ENCODE peak calls at places on chromosome 2, in nine cellular contexts. L is lung; O is foreskin keratinocyte; U is suprapubic skin; N is cardiac muscle cell; Q is CD4-positive, alpha-beta T cell; G is A549; J is left ventricle myocardium inferior; K is heart left ventricle. M is an unnamed sample.

GRCh38 chr2:171316755-171317337 is 116.9 kb downstream of the METTL8 start:
- DNase-seq in K (no peak), J (no peak), L (no peak), G (no peak), U (no peak), O (no peak), Q (no peak), N (no peak), M (no peak)

GRCh38 chr2:48189552-48190228 is 283.4 kb upstream of the FBXO11 start:
- DNase-seq in Q (no peak), G (no peak), K (no peak), J (no peak), U (no peak), N (no peak), O (no peak), L (peak), M (no peak)

GRCh38 chr2:71905205-71905604 is 242.5 kb downstream of the CYP26B1 start:
- DNase-seq in L (no peak), J (no peak), N (no peak), O (no peak), G (no peak), U (no peak), K (no peak), Q (no peak), M (no peak)

GRCh38 chr2:126655500-126656310 is at the start of gene GYPC:
- DNase-seq in Q (no peak), K (peak), U (peak), J (peak), L (peak), G (no peak), N (peak), O (no peak), M (peak)

GRCh38 chr2:99101697-99102096 is 39.8 kb upstream of the C2orf15 start:
- DNase-seq in N (no peak), Q (no peak), L (no peak), G (no peak), K (no peak), J (no peak), U (no peak), O (no peak), M (no peak)

GRCh38 chr2:38504169-38504568 is 98.6 kb downstream of the HNRNPLL start:
- DNase-seq in O (no peak), Q (no peak), L (no peak), K (no peak), N (no peak), J (no peak), G (no peak), U (no peak), M (no peak)

GRCh38 chr2:206203331-206203730 is 43.6 kb downstream of the EEF1B2 start:
- DNase-seq in G (no peak), U (no peak), J (no peak), K (no peak), L (no peak), N (no peak), O (no peak), Q (no peak), M (no peak)

GRCh38 chr2:211373203-211373602 is 816.8 kb downstream of the CPS1 start:
- DNase-seq in O (no peak), U (no peak), Q (no peak), J (no peak), N (no peak), L (no peak), G (no peak), K (no peak), M (no peak)

GRCh38 chr2:26899500-26900164 is 51.7 kb downstream of the DPYSL5 start:
- DNase-seq in L (no peak), G (no peak), J (no peak), O (no peak), U (no peak), Q (no peak), K (no peak), N (no peak), M (no peak)

GRCh38 chr2:120675460-120676130 is 60.1 kb upstream of the GLI2 start:
- DNase-seq in J (peak), O (no peak), G (peak), K (peak), Q (peak), L (peak), U (peak), N (peak), M (no peak)

GRCh38 chr2:1571477-1572417 is 158.5 kb downstream of the TPO start:
- DNase-seq in U (no peak), L (no peak), N (no peak), G (no peak), J (no peak), K (no peak), O (no peak), Q (no peak), M (no peak)

GRCh38 chr2:171522057-171522803 is at the start of gene CYBRD1:
- DNase-seq in J (peak), U (peak), O (peak), K (peak), Q (no peak), G (peak), L (peak), N (peak), M (peak)

GRCh38 chr2:29460191-29460590 is 345.0 kb downstream of the CLIP4 start:
- DNase-seq in K (no peak), Q (no peak), L (no peak), U (no peak), G (no peak), N (no peak), J (no peak), O (no peak), M (no peak)

GRCh38 chr2:64865073-64865830 is 123.9 kb upstream of the SLC1A4 start:
- DNase-seq in G (peak), Q (peak), L (peak), O (no peak), U (peak), K (peak), J (peak), N (peak), M (peak)

GRCh38 chr2:65227035-65227470 is 578 bp upstream of the ACTR2 start:
- DNase-seq in J (no peak), L (peak), G (peak), U (no peak), Q (no peak), O (no peak), N (peak), K (no peak), M (peak)

GRCh38 chr2:239012936-239013669 is 165.2 kb downstream of the TWIST2 start:
- DNase-seq in Q (no peak), N (no peak), K (no peak), G (no peak), J (no peak), L (no peak), U (no peak), O (no peak), M (no peak)

GRCh38 chr2:100786297-100786658 is 33.7 kb upstream of the NPAS2 start:
- DNase-seq in N (no peak), Q (no peak), U (no peak), G (peak), J (peak), O (peak), K (no peak), L (peak), M (no peak)

GRCh38 chr2:39099820-39100728 is 20.8 kb downstream of the SOS1 start:
- DNase-seq in G (no peak), J (no peak), O (peak), N (no peak), L (no peak), U (no peak), Q (no peak), K (no peak), M (no peak)

GRCh38 chr2:42927334-42928160 is 135.2 kb upstream of the HAAO start:
- DNase-seq in J (peak), U (no peak), O (no peak), L (no peak), Q (no peak), G (no peak), N (no peak), K (peak), M (no peak)

GRCh38 chr2:62410015-62410453 is 96.0 kb downstream of the TMEM17 start:
- DNase-seq in L (no peak), U (no peak), N (peak), O (no peak), G (no peak), K (no peak), J (no peak), Q (no peak), M (no peak)

GRCh38 chr2:148362144-148362796 is 282.3 kb upstream of the EPC2 start:
- DNase-seq in J (no peak), L (no peak), G (no peak), K (no peak), U (no peak), Q (no peak), O (no peak), N (no peak), M (no peak)

GRCh38 chr2:33219850-33220275 is 256.6 kb upstream of the RASGRP3 start:
- DNase-seq in U (no peak), O (no peak), J (no peak), Q (no peak), K (no peak), N (no peak), G (peak), L (no peak), M (no peak)

GRCh38 chr2:230666885-230667712 is 45.5 kb upstream of the CAB39 start:
- DNase-seq in O (peak), N (no peak), U (no peak), Q (no peak), J (no peak), G (no peak), L (no peak), K (peak), M (no peak)

GRCh38 chr2:48890732-48891131 is 135.2 kb upstream of the LHCGR start:
- DNase-seq in K (no peak), L (no peak), O (no peak), N (no peak), G (no peak), Q (no peak), J (no peak), U (no peak), M (no peak)

GRCh38 chr2:27860111-27860510 is 30.1 kb downstream of the RBKS start:
- DNase-seq in U (no peak), Q (no peak), J (no peak), L (no peak), K (no peak), G (peak), O (peak), N (no peak), M (no peak)

GRCh38 chr2:6545336-6545735 is 320.4 kb downstream of the CMPK2 start:
- DNase-seq in Q (no peak), K (no peak), U (no peak), N (no peak), O (peak), J (no peak), G (no peak), L (no peak), M (no peak)

GRCh38 chr2:238879020-238879419 is 31.1 kb downstream of the TWIST2 start:
- DNase-seq in Q (no peak), N (no peak), G (no peak), L (no peak), U (no peak), O (no peak), K (no peak), J (no peak), M (no peak)

GRCh38 chr2:166494140-166494544 is at the start of gene SCN7A:
- DNase-seq in N (peak), L (peak), J (peak), Q (no peak), U (peak), O (no peak), K (peak), G (no peak), M (peak)

GRCh38 chr2:199932312-199932855 is 21.3 kb downstream of the C2orf69 start:
- DNase-seq in K (no peak), J (no peak), G (no peak), U (no peak), N (no peak), L (no peak), O (no peak), Q (no peak), M (no peak)

GRCh38 chr2:215752436-215752835 is 260.9 kb downstream of the MREG start:
- DNase-seq in O (no peak), Q (no peak), N (no peak), U (no peak), J (no peak), L (no peak), K (no peak), G (no peak), M (no peak)

GRCh38 chr2:65320042-65320711 is 92.5 kb downstream of the ACTR2 start:
- DNase-seq in J (no peak), U (no peak), L (no peak), K (no peak), G (peak), Q (no peak), O (peak), N (no peak), M (no peak)

GRCh38 chr2:12416600-12416999 is 300.1 kb upstream of the TRIB2 start:
- DNase-seq in J (peak), K (peak), L (peak), U (no peak), O (no peak), N (no peak), Q (peak), G (peak), M (no peak)

GRCh38 chr2:53268626-53269025 is 499.0 kb upstream of the CHAC2 start:
- DNase-seq in U (no peak), J (no peak), Q (no peak), G (no peak), N (no peak), K (no peak), L (no peak), O (peak), M (no peak)
- H3K27ac ChIP-seq in U (no peak), J (no peak), Q (no peak), G (no peak), N (no peak), K (no peak), L (no peak), O (peak), M (no peak)

GRCh38 chr2:9100080-9100876 is 96.8 kb upstream of the MBOAT2 start:
- DNase-seq in J (no peak), G (no peak), U (no peak), K (no peak), L (no peak), N (no peak), O (no peak), Q (no peak), M (peak)

GRCh38 chr2:9103663-9104277 is 100.3 kb upstream of the MBOAT2 start:
- DNase-seq in Q (no peak), G (no peak), U (no peak), O (no peak), K (no peak), J (no peak), N (no peak), L (no peak), M (peak)

GRCh38 chr2:9105601-9106337 is 100.8 kb upstream of the ASAP2 start:
- DNase-seq in O (no peak), N (no peak), G (no peak), Q (no peak), U (no peak), J (no peak), L (no peak), K (no peak), M (peak)

GRCh38 chr2:9101763-9102425 is 98.4 kb upstream of the MBOAT2 start:
- DNase-seq in G (no peak), J (no peak), O (no peak), N (no peak), L (no peak), U (no peak), Q (no peak), K (no peak), M (peak)

DNA sequence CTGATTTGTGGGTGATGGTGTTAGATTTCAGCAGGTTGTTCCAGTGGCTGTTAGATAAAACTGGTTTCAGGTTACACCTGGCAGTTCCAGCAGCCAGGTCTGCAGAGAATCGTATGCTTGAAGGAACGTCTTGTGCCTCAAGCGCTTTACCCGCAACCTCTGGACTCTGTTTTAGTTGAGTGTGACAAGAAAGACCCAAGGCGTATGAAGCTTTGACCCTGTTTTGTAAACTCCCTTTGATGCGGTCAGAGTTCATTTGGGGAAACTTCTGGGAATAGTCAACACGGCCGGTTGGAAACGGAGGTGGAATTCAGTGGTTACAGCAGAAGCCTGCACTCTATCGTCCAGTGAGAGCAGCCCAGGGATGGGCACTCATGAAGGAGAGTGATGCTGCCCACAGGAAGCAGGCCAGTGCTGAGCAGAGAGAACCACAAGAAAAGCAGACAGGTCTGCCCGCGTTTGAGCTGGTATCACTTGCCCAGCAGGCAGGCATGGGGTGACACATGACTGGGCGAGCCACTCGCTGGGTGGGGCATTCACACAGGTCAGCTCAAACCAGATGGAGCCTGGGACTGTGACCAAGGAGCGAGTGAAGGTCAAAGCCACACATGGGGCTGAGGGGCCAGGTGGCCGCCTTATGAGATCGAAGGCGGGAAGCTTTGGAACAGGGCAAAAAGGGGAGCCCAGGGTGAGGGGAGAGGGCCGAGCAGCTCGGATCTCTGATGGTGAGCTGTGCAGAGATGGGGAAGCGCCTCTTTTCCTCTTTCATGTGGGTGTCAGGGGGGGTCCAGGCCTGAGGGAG is 99.6 kb upstream of the MBOAT2 start:
- DNase-seq in Q (no peak), O (no peak), K (no peak), J (no peak), L (no peak), N (peak), U (no peak), G (no peak), M (peak)
- TF ChIP-seq CTCF in Q (no peak), O (no peak), K (no peak), J (no peak), L (no peak), N (no peak), U (no peak), G (no peak), M (no peak)

DNA sequence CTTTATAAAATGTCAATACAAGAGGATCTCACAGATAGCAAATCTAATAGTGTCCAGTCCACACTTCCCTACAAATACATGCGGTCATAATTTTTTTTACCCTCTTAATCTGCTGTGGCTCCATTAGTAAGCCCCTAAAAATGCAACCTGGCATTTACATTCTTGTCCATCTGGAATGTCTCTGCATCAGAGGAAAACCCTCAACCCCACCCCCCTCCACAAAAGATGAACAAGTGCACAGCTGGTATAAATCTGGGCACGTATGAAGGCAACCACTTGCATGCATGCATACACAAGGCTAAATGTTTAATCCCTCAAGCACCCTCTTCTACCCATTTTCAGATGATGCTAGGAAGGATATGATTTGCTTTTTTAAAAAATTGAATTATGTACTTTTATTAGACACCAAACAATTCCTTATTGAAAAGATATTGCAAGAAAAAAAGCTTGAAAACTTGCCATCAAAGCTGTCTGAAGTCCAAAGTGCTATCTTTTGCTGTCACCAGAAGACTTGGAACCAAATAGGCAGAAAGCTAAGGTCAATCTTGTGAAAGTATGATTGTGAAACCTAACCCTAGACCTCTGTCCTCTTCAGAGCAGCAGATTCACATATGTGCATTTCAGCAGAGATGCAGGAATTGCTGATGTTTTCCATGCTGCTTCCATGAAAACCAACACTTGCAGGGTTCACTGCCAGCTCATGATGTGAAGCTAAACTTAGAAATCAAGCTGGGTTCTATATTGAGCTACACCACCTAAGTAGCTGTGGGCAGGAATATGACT is 39.0 kb downstream of the IRS1 start:
- DNase-seq in L (no peak), U (no peak), J (no peak), G (no peak), O (peak), N (no peak), Q (no peak), K (no peak), M (no peak)
- H3K27ac ChIP-seq in L (peak), U (no peak), J (peak), G (peak), O (peak), N (no peak), Q (no peak), K (peak), M (no peak)

GRCh38 chr2:74267068-74267467 is 68.7 kb downstream of the MTHFD2 start:
- DNase-seq in N (peak), J (no peak), L (peak), U (no peak), G (peak), O (no peak), K (no peak), Q (peak), M (no peak)
- TF ChIP-seq CTCF in N (no peak), J (peak), L (peak), U (no peak), G (peak), O (peak), K (peak), Q (peak), M (no peak)

DNA sequence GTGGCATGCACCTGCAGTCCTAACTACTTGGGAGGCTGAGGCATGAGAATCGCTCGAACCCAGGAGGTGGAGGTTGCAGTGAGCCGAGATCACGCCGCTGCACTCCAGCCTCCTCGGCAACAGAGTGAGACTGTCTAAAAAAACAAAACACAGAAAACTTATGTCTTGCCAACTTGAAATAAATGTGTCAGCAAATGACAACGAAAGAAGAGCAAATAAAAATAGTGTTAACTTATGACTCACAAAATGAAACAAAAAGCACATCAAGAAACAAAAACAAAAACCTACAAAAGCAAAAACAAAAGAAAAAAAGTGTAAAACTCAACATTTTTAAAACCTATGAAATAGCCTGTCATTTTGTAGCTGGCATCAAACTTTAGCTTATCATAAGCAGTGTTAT is 65.2 kb downstream of the KCNH7 start:
- DNase-seq in O (no peak), K (no peak), J (no peak), N (no peak), G (no peak), U (no peak), L (no peak), Q (no peak), M (no peak)
- H3K27ac ChIP-seq in O (no peak), K (no peak), J (no peak), N (no peak), G (no peak), U (no peak), L (no peak), Q (no peak), M (no peak)

GRCh38 chr2:220051716-220052115 is 424.3 kb downstream of the SLC4A3 start:
- DNase-seq in U (no peak), Q (no peak), O (no peak), G (no peak), N (no peak), L (no peak), J (no peak), K (no peak), M (no peak)

GRCh38 chr2:220057922-220058321 is 430.5 kb downstream of the SLC4A3 start:
- DNase-seq in G (no peak), N (no peak), U (no peak), J (no peak), L (no peak), K (no peak), Q (no peak), O (no peak), M (no peak)

DNA sequence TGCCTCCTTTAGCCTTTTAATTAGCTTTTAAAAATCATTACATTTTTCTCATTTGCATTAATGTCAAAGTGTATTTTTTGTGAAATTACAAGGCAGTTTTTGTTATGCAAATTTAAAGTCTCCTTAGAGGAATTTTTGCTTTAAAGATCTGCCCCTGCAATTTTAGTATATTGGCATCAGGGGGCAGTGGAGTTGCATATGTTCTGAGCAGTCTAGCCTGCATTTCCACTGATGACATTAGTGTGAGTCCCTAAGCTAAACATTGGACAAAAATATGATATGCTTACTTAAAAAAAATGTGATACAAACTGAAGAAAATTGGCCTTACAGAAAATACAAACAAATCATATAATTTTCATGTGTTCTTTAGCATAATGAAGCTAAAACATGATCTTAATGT is 426.5 kb downstream of the SLC4A3 start:
- DNase-seq in G (peak), N (no peak), L (no peak), Q (no peak), J (no peak), O (no peak), U (no peak), K (no peak), M (no peak)
- TF ChIP-seq CTCF in G (peak), N (peak), L (no peak), Q (no peak), J (no peak), O (peak), U (no peak), K (no peak), M (no peak)

M was measured in coronary artery.